ENCODE peak calls at places on chromosomes 7 and 10, in four cellular contexts. U, O, B and F are unnamed samples.

GRCh38 chr7:135844903-135845302 is 96.3 kb upstream of the FAM180A start:
- DNase-seq in U (no peak), B (no peak), O (no peak), F (no peak)

GRCh38 chr7:47329320-47329926 is 252.5 kb downstream of the TNS3 start:
- DNase-seq in B (no peak), U (no peak), O (no peak), F (no peak)

GRCh38 chr7:102236592-102237287 is 49.9 kb upstream of the SH2B2 start:
- DNase-seq in U (peak; percentile 86), O (peak; percentile 85), B (no peak), F (no peak)

GRCh38 chr10:15620304-15620703 is 99.4 kb downstream of the ITGA8 start:
- DNase-seq in B (no peak), U (no peak), O (no peak), F (no peak)

GRCh38 chr10:34674169-34674568 is 140.9 kb downstream of the PARD3 start:
- DNase-seq in B (no peak), O (no peak), U (no peak), F (no peak)

GRCh38 chr7:69599879-69600764 is 1.8 kb downstream of the AUTS2 start:
- DNase-seq in U (no peak), B (no peak), O (no peak), F (no peak)

GRCh38 chr7:96169439-96169838 is 152.5 kb downstream of the SLC25A13 start:
- DNase-seq in O (no peak), U (no peak), B (no peak), F (no peak)

GRCh38 chr10:78744521-78745090 is 324.2 kb upstream of the ZMIZ1 start:
- DNase-seq in U (no peak), B (no peak), O (no peak), F (no peak)

GRCh38 chr10:26573674-26574073 is 123.8 kb upstream of the PDSS1 start:
- DNase-seq in B (no peak), O (no peak), U (no peak), F (no peak)

GRCh38 chr10:95567903-95568630 is 6.9 kb upstream of the SORBS1 start:
- DNase-seq in O (no peak), B (no peak), U (no peak), F (no peak)

GRCh38 chr7:115937960-115938359 is 92.6 kb downstream of the TFEC start:
- DNase-seq in U (no peak), B (no peak), O (no peak), F (no peak)

GRCh38 chr7:13538669-13539068 is 450.8 kb downstream of the ETV1 start:
- DNase-seq in O (no peak), U (no peak), B (no peak), F (no peak)

GRCh38 chr10:118844731-118845573 is 90.2 kb upstream of the CACUL1 start:
- DNase-seq in B (no peak), U (no peak), O (no peak), F (no peak)

GRCh38 chr10:78657622-78658165 is 411.1 kb upstream of the ZMIZ1 start:
- DNase-seq in O (peak; percentile 59), U (peak; percentile 78), B (no peak), F (peak; percentile 41)

GRCh38 chr10:43254199-43254730 is 12.6 kb downstream of the RASGEF1A start:
- DNase-seq in O (peak; percentile 12), U (no peak), B (no peak), F (no peak)

GRCh38 chr7:46628389-46628788 is 707.3 kb upstream of the IGFBP3 start:
- DNase-seq in O (no peak), U (no peak), B (no peak), F (no peak)

GRCh38 chr7:84372155-84372621 is 177.6 kb upstream of the SEMA3A start:
- DNase-seq in O (no peak), U (no peak), B (no peak), F (no peak)

GRCh38 chr10:130003787-130004613 is 39.9 kb upstream of the EBF3 start:
- DNase-seq in U (no peak), O (no peak), B (no peak), F (no peak)

GRCh38 chr10:30435068-30435422 is 1.1 kb downstream of the MAP3K8 start:
- DNase-seq in B (no peak), O (no peak), U (no peak), F (peak; percentile 45)

DNA sequence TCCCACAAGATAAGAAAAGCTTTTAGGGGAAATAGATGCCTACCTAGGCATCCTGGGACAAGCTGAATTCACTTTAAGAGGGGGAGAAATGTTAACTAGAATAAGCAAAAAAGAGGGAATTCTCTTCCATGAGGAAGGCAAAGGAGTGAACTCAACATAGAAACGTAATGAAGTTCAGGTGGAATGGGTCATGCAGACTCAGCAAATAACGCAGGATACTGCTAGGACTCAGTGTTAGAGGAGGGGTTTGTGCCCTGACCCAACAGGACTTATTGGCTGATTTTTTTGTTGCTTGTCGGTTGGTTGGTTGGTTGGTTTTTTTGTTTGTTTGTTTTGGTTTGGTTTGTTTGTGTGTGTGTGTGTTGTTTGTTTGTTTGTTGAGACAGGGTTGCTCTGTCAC is 9.3 kb downstream of the OR2A14 start:
- DNase-seq in U (no peak), O (no peak), B (no peak), F (no peak)
- TF ChIP-seq SPI1 in U (no peak), O (no peak), B (no peak), F (no peak)

GRCh38 chr7:1851731-1852531 is 181.9 kb downstream of the ELFN1 start:
- DNase-seq in U (no peak), B (no peak), O (no peak), F (no peak)
- TF ChIP-seq SPI1 in U (no peak), B (no peak), O (no peak), F (no peak)

DNA sequence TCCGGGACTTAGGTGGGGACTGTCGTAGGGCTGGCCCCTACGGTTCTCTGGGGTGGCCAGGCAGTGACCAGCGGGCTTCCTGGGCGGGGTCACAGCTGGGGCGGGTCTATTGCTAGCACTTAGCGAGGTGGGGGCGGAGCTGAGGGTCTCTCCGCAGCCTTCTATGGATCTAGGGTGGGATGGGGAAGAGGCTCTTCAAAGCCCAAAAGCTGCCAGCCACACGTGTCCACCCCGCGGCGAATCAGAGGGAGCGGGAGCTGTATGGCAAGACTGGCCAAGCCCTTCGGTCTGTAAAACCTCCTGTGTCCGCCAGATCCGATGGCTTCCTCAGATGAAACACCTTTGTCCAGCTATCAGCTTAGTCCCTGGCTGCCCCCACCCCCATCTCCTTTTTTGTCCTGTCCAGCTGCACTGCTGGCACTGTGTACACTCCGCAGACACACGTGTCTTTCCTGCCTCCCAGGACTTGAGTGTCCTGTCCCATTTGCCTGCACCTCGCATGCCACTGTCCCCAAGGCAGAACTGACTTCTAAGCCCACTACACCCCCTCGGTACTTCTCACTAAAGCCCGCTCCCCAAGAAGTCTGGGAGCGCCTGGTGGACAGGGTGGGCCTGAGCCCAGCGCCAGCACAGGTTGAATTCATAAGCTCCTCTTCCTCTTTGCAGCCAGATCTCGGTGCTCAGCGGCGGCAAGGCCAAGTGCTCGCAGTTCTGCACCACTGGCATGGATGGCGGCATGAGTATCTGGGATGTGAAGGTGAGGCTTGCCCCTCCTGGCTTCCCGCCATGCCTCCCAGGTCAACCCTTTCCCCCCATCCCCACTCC is 14.8 kb downstream of the PDAP1 start:
- DNase-seq in O (no peak), B (no peak), U (peak; percentile 67), F (no peak)
- TF ChIP-seq SPI1 in O (no peak), B (no peak), U (no peak), F (no peak)

GRCh38 chr10:70404906-70405824 is 1.2 kb downstream of the EIF4EBP2 start:
- DNase-seq in B (no peak), O (no peak), U (peak; percentile 80), F (peak; percentile 94)
- TF ChIP-seq SPI1 in B (no peak), O (no peak), U (no peak), F (no peak)